ENCODE peak calls at places on chromosomes 2 and 18, in nine cellular contexts. I is neural progenitor cell; S is esophagus squamous epithelium; K is CD8-positive, alpha-beta memory T cell; H is right lobe of liver; F is endodermal cell; T is aorta; R is adrenal gland; C is right atrium auricular region. M is an unnamed sample. For H3K4me1 and H3K27me3, the result is how much of the 10 kb centered on the place peaks cover.

GRCh38 chr2:212282596-212283330 is 255.8 kb downstream of the ERBB4 start:
- DNase-seq in S (no peak), T (no peak), K (no peak), I (no peak), F (no peak), R (no peak), H (no peak), C (no peak), M (no peak)

GRCh38 chr18:12485479-12486105 is 77.9 kb downstream of the PRELID3A start:
- DNase-seq in R (no peak), T (no peak), I (no peak), C (no peak), H (no peak), F (no peak), K (no peak), S (no peak), M (no peak)

GRCh38 chr18:54750350-54750749 is 77.9 kb upstream of the RAB27B start:
- DNase-seq in F (no peak), R (no peak), I (peak), S (no peak), T (no peak), H (no peak), C (no peak), K (no peak), M (no peak)

GRCh38 chr2:117983040-117983439 is 30.8 kb downstream of the CCDC93 start:
- DNase-seq in T (no peak), C (no peak), R (no peak), K (no peak), I (no peak), H (no peak), S (no peak), F (no peak), M (no peak)

GRCh38 chr2:199055336-199055735 is 402.4 kb downstream of the SATB2 start:
- DNase-seq in R (no peak), F (no peak), C (no peak), I (no peak), H (no peak), S (no peak), K (no peak), T (no peak), M (no peak)

GRCh38 chr2:238936162-238937052 is 88.5 kb downstream of the TWIST2 start:
- DNase-seq in R (no peak), T (no peak), I (no peak), F (peak), C (peak), S (no peak), H (no peak), K (no peak), M (no peak)

GRCh38 chr2:203934006-203934632 is 2.4 kb upstream of the ICOS start:
- DNase-seq in R (no peak), I (no peak), H (no peak), C (no peak), K (peak), F (no peak), S (no peak), T (no peak), M (peak)

GRCh38 chr2:36392854-36393253 is 37.3 kb downstream of the CRIM1 start:
- DNase-seq in H (no peak), K (no peak), I (peak), F (peak), T (no peak), S (no peak), R (no peak), C (no peak), M (no peak)

GRCh38 chr2:72130671-72131360 is 16.8 kb downstream of the CYP26B1 start:
- DNase-seq in S (no peak), I (peak), F (peak), C (no peak), H (peak), T (peak), R (no peak), K (no peak), M (no peak)

GRCh38 chr2:222318712-222319575 is 20.1 kb upstream of the PAX3 start:
- DNase-seq in R (peak), F (peak), I (peak), T (no peak), S (no peak), H (no peak), K (no peak), C (peak), M (no peak)

GRCh38 chr2:40758778-40759177 is 306.9 kb upstream of the SLC8A1 start:
- DNase-seq in F (no peak), T (no peak), S (no peak), R (no peak), I (no peak), K (no peak), C (no peak), H (no peak), M (no peak)

GRCh38 chr2:99337931-99338580 is 867 bp downstream of the EIF5B start:
- DNase-seq in T (no peak), C (no peak), H (no peak), I (peak), K (peak), F (no peak), R (no peak), S (no peak), M (peak)

GRCh38 chr2:27831279-27832050 is 58.7 kb downstream of the RBKS start:
- DNase-seq in K (no peak), I (no peak), F (no peak), R (no peak), S (no peak), T (no peak), H (no peak), C (no peak), M (no peak)

DNA sequence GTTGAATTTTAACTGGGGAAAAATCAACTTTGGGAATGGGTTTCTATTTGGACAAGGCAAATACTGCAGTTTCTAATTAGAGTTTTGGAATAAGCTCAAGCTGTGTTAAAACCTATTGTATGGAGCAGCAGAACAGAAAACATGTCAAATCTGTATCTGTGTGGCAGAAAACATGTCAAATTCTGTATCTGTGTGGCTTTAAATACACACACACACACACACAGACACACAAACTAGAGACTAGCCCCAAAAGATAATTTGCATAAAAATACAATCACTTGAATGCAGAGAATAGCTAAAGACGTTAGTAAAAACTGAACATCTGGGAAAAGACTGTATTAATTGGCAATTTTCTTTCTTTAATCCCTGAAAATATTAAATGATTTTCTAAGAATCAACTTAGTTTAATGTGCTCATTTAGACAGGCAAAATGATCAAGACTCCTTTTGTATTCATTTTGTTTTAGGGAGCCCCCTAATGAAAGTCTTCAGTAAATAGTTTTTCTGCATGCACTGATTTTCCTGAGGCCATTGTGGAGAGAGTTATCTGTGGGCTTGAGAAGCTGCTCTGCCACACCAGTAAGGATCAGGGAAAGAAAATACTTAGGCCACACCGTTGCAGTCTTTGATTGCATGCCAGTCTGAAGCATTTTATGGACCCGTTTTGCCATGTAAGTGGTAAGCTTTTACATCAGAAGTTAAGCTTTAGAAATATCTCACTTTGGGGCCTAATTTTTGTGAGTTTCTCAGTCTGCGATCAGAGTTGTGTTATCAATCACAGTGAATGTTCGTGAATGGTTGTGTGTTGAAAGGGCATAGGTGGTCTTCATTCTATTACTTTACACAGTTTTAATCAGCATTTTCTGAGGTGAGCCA is 2.2 kb downstream of the SPATS2L start:
- DNase-seq in C (no peak), K (no peak), T (no peak), I (peak), R (no peak), S (no peak), H (no peak), F (no peak), M (no peak)
- H3K4me3 ChIP-seq in C (no peak), K (no peak), T (peak), I (peak), R (no peak), S (peak), H (peak), F (peak), M (no peak)

GRCh38 chr2:237320801-237321563 is 93.0 kb downstream of the COL6A3 start:
- DNase-seq in C (peak), I (no peak), K (no peak), T (peak), S (no peak), F (no peak), H (no peak), R (no peak), M (no peak)
- H3K4me1 ChIP-seq in C (under half), I (under half), K (under half), T (under half), S (half or more), F (under half), H (under half), R (under half), M (under half)

GRCh38 chr18:22320155-22320554 is 97.6 kb downstream of the CTAGE1 start:
- DNase-seq in I (peak), H (no peak), C (no peak), F (no peak), T (no peak), R (no peak), S (no peak), K (no peak), M (no peak)
- H3K27me3 ChIP-seq in I (under half), H (under half), C (under half), F (under half), T (under half), R (under half), S (under half), K (under half), M (under half)

GRCh38 chr2:174327958-174328308 is 6.8 kb upstream of the SP9 start:
- DNase-seq in F (no peak), T (no peak), K (no peak), S (no peak), C (no peak), H (no peak), I (peak), R (no peak), M (no peak)
- H3K4me3 ChIP-seq in F (peak), T (no peak), K (no peak), S (no peak), C (no peak), H (no peak), I (peak), R (no peak), M (no peak)

GRCh38 chr2:3526871-3527270 is 7.5 kb upstream of the ADI1 start:
- DNase-seq in S (no peak), H (no peak), F (no peak), K (no peak), C (no peak), I (no peak), R (no peak), T (no peak), M (no peak)

GRCh38 chr2:3522851-3523481 is 3.6 kb upstream of the ADI1 start:
- DNase-seq in R (no peak), I (no peak), S (no peak), T (peak), F (peak), K (no peak), H (no peak), C (peak), M (no peak)

GRCh38 chr2:3520591-3520990 is 1.3 kb upstream of the ADI1 start:
- DNase-seq in S (no peak), T (no peak), I (no peak), F (no peak), C (peak), H (no peak), R (no peak), K (no peak), M (no peak)

GRCh38 chr2:3519255-3520190 is at the start of gene ADI1:
- DNase-seq in I (no peak), R (peak), K (peak), C (peak), T (peak), F (peak), H (peak), S (peak), M (peak)

GRCh38 chr2:3523551-3524041 is 4.3 kb upstream of the ADI1 start:
- DNase-seq in I (no peak), F (peak), T (no peak), R (no peak), C (no peak), S (no peak), K (no peak), H (no peak), M (no peak)
- H3K4me1 ChIP-seq in I (under half), F (under half), T (under half), R (under half), C (under half), S (under half), K (under half), H (half or more), M (under half)

GRCh38 chr2:39620067-39620466 is 45.6 kb upstream of the TMEM178A start:
- DNase-seq in C (peak), T (peak), F (no peak), H (peak), S (no peak), R (peak), I (no peak), K (no peak), M (peak)

GRCh38 chr2:39625193-39625926 is 40.4 kb upstream of the TMEM178A start:
- DNase-seq in R (no peak), K (no peak), I (no peak), S (no peak), H (no peak), F (no peak), T (no peak), C (no peak), M (no peak)

GRCh38 chr2:39621596-39621995 is 44.1 kb upstream of the TMEM178A start:
- DNase-seq in S (no peak), C (no peak), I (no peak), K (no peak), H (no peak), F (no peak), R (no peak), T (no peak), M (no peak)

GRCh38 chr2:39625927-39626270 is 39.8 kb upstream of the TMEM178A start:
- DNase-seq in S (no peak), H (no peak), F (no peak), I (no peak), K (no peak), T (no peak), C (no peak), R (no peak), M (no peak)

GRCh38 chr2:39623916-39624315 is 41.8 kb upstream of the TMEM178A start:
- DNase-seq in K (no peak), I (no peak), S (no peak), C (no peak), F (no peak), H (no peak), T (no peak), R (no peak), M (no peak)
- H3K27me3 ChIP-seq in K (under half), I (under half), S (under half), C (under half), F (under half), H (under half), T (under half), R (under half), M (under half)

DNA sequence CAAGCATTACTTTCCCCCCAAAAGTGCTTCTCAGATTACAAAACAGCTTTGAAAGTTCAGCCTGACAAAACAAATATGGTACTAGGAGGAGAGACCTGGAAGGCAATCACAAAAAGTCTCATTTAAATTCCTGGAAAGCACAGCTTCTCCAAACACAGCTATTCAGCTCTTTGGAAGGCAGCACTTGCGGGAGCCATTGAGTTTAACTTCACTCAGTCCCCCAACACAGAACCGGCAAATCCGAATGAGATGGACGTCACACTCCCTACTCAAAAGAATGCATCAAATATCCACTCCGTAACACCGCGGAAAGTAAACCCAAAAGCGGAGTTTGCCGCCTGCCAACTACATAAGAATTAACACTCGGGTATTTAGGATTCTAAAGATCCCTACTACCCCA is 641 bp downstream of the ST6GAL2 start:
- DNase-seq in T (no peak), K (no peak), C (no peak), F (peak), R (no peak), H (no peak), S (no peak), I (peak), M (no peak)
- H3K4me3 ChIP-seq in T (peak), K (no peak), C (peak), F (peak), R (no peak), H (peak), S (peak), I (peak), M (no peak)

GRCh38 chr2:217876253-217876570 is 126.6 kb downstream of the TNS1 start:
- DNase-seq in R (no peak), C (no peak), I (no peak), H (no peak), T (peak), K (no peak), S (no peak), F (no peak), M (no peak)

GRCh38 chr2:217880891-217881290 is 121.9 kb downstream of the TNS1 start:
- DNase-seq in R (no peak), H (no peak), T (peak), S (no peak), C (no peak), K (no peak), F (no peak), I (peak), M (no peak)

GRCh38 chr2:217880490-217880889 is 122.3 kb downstream of the TNS1 start:
- DNase-seq in S (no peak), R (no peak), H (no peak), K (no peak), T (peak), F (no peak), C (no peak), I (no peak), M (no peak)

GRCh38 chr2:217877866-217878265 is 124.9 kb downstream of the TNS1 start:
- DNase-seq in F (no peak), S (no peak), C (no peak), H (no peak), I (no peak), T (peak), R (no peak), K (no peak), M (no peak)

DNA sequence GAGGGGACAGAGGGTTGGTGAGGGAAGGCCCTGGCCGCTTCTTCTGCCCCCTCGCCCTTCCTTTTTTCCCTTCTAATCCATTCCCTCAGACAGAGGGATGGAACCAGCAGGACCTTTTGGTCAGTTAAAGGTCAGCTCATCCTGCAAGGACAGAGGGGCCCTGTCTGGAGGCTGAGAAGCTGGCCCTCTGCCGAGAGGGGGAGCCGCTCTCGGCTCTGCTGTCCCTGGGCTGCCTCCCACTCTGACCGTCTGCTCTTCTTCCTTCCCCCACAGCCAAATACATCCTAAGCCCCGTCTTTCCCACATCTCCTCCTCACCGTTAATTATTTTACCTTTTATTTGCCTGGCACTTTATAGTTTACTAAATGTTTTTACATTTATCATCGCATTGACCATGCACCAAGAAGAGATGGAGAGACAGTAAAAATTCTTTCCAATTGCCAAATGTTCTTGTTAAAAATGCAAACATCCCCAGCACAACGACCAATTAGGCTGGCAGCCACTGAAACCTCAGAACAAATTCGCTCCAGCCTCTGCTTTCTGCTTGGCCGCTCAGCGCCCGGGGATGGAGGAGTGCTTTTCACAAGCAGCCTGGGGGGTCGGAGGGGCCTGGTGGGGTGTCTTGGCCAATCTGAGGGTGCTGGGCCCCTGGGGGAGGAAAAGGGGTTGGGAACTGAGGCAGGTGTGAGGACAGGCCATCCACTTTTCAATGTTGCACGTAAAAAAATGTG is 123.8 kb downstream of the TNS1 start:
- DNase-seq in S (no peak), C (no peak), T (peak), I (peak), K (no peak), F (peak), R (no peak), H (no peak), M (no peak)
- H3K4me1 ChIP-seq in S (half or more), C (under half), T (under half), I (under half), K (under half), F (under half), R (under half), H (under half), M (under half)

GRCh38 chr2:109129356-109129920 is 433 bp downstream of the SH3RF3 start:
- DNase-seq in S (no peak), F (peak), I (peak), R (peak), T (peak), C (no peak), K (peak), H (peak), M (peak)
- H3K27me3 ChIP-seq in S (under half), F (half or more), I (half or more), R (under half), T (under half), C (under half), K (under half), H (under half), M (under half)

GRCh38 chr2:105785095-105785847 is 40.6 kb downstream of the NCK2 start:
- DNase-seq in H (no peak), C (no peak), S (no peak), R (no peak), K (no peak), T (no peak), I (no peak), F (no peak), M (no peak)

GRCh38 chr2:105783151-105783738 is 38.5 kb downstream of the NCK2 start:
- DNase-seq in R (no peak), H (no peak), C (no peak), F (peak), I (no peak), S (no peak), T (no peak), K (no peak), M (no peak)

GRCh38 chr2:105782646-105783045 is 37.9 kb downstream of the NCK2 start:
- DNase-seq in S (no peak), H (no peak), T (no peak), I (no peak), R (no peak), F (no peak), C (no peak), K (no peak), M (no peak)

GRCh38 chr2:105784577-105784976 is 39.9 kb downstream of the NCK2 start:
- DNase-seq in I (no peak), K (no peak), H (no peak), C (no peak), F (no peak), S (no peak), R (no peak), T (no peak), M (no peak)

GRCh38 chr2:105783972-105784371 is 39.3 kb downstream of the NCK2 start:
- DNase-seq in I (no peak), T (no peak), K (no peak), S (no peak), R (no peak), H (no peak), F (no peak), C (no peak), M (no peak)
- H3K4me3 ChIP-seq in I (no peak), T (no peak), K (no peak), S (no peak), R (no peak), H (no peak), F (no peak), C (no peak), M (no peak)

M was measured in CD4-positive, alpha-beta memory T cell.